ENCODE peak calls at places on chromosomes 12 and 14, in four cellular contexts. One of them, this sample, is unnamed.

GRCh38 chr12:15522574-15523187 is 200.4 kb downstream of the PTPRO start:
- DNase-seq in SK-N-SH: peak
- DNase-seq in ovary: no peak
- DNase-seq in A549: peak
- DNase-seq in this sample: no peak

GRCh38 chr14:61565836-61566536 is 129.3 kb upstream of the HIF1A start:
- DNase-seq in ovary: no peak
- DNase-seq in SK-N-SH: no peak
- DNase-seq in A549: no peak
- DNase-seq in this sample: no peak

GRCh38 chr14:89033756-89034155 is 209.3 kb downstream of the TTC8 start:
- DNase-seq in SK-N-SH: no peak
- DNase-seq in A549: no peak
- DNase-seq in ovary: no peak
- DNase-seq in this sample: no peak

GRCh38 chr12:45216297-45216982 is 545 bp downstream of the ANO6 start:
- DNase-seq in ovary: peak
- DNase-seq in SK-N-SH: peak
- DNase-seq in A549: peak
- DNase-seq in this sample: peak

GRCh38 chr12:24719293-24719721 is 229.6 kb downstream of the BCAT1 start:
- DNase-seq in SK-N-SH: no peak
- DNase-seq in ovary: no peak
- DNase-seq in A549: no peak
- DNase-seq in this sample: no peak

GRCh38 chr12:76312314-76312713 is 35.9 kb downstream of the BBS10 start:
- DNase-seq in SK-N-SH: no peak
- DNase-seq in A549: no peak
- DNase-seq in ovary: no peak
- DNase-seq in this sample: no peak

GRCh38 chr14:73283592-73284379 is 46.5 kb downstream of the PAPLN start:
- DNase-seq in A549: no peak
- DNase-seq in SK-N-SH: no peak
- DNase-seq in ovary: no peak
- DNase-seq in this sample: no peak

GRCh38 chr12:94704452-94704871 is 54.1 kb upstream of the TMCC3 start:
- DNase-seq in ovary: no peak
- DNase-seq in SK-N-SH: no peak
- DNase-seq in A549: peak
- DNase-seq in this sample: no peak

DNA sequence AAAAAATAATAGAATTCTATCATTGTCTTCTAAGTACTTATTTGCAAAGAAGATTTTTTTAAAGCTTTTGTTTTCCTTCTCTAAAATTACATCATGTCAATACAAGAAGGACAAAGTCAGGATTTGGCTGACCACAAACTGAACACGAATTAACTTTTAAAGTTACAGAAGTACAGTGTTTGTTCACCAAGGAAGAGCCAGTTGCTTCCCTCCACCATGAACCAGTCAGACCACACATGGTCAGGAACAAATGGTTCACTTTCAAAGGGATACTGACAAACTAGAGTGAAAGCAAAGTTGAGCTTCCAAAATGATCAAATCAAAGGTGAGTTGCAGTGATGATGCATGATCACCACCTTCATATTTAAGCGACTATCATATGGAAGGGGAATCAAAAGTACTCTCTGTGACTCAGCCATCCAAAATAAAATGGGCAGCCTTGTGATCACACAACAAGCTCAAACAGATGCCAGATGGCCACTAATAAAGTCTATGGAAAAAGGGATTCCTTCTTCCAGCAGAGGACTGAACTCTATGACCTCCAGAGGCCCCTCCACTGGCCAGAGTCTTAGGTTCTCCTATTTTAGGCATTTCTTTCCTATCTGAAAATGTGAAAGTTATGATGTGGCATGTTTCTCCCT is 13.1 kb downstream of the NT5DC3 start:
- DNase-seq in SK-N-SH: no peak
- DNase-seq in A549: no peak
- DNase-seq in ovary: no peak
- DNase-seq in this sample: no peak
- TF ChIP-seq CTCF in SK-N-SH: no peak
- TF ChIP-seq CTCF in A549: no peak
- TF ChIP-seq CTCF in ovary: no peak
- TF ChIP-seq CTCF in this sample: no peak

DNA sequence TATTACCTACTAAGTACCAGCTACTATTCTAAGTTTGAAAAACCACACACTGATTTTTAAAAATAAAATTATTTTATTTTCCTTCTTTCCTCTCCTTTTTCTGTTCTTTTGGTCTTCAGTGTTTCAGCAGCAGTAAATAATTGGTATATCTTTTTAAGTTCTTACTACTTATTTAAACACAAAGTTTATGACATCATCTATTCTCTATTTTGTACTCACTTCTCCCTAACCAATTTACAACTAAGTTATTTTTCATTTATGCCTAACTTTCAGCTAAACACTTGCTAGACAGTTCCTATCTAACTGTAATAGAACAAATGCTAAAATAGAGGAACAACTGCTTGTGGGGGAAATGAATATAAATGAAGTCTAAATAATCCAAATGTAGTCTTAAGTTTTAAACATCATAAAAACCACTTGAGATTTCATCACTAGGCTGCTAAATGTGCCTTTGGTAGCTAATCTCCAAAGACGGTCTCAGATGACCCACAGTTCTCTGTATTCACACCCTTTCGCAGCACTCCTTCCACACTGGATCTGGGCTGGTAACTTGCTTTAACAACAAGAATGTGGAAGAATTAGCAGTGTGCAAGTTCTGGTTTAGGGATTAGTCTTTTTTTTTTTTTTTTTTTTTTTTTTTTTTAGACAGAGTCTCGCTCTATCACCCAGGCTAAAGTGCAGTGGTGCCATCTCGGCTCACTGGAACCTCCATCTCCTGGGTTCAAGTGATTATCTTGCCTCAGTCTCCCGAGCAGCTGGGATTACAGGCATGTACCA is 41.0 kb downstream of the TFCP2 start:
- DNase-seq in SK-N-SH: no peak
- DNase-seq in ovary: no peak
- DNase-seq in A549: no peak
- DNase-seq in this sample: no peak
- TF ChIP-seq EP300 in SK-N-SH: no peak
- TF ChIP-seq EP300 in ovary: no peak
- TF ChIP-seq EP300 in A549: no peak
- TF ChIP-seq EP300 in this sample: no peak

DNA sequence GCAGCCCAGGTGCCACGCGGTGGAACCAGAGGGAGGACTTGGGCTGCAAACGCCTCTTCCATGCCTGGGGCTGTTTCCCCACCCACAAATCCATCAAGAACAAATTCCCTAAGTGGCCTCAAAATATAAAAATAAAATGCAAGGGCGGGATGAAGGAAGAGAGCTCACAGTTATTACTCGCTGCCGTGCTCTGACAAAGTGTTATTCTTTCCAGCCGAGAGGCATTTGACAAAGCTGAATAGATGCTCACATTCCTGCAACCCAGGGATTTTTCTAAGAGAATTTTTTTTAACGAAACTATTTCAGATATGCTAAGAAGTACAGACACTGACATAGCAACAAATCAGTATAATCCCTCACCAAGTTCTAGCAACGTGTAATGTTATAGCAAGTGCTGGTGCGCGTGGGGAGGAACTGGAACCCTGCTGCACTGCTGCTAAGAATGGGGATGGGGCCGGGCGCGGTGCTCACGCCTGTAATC is 70.7 kb downstream of the SCARB1 start:
- DNase-seq in SK-N-SH: no peak
- DNase-seq in A549: no peak
- DNase-seq in ovary: no peak
- DNase-seq in this sample: no peak
- TF ChIP-seq CTCF in SK-N-SH: no peak
- TF ChIP-seq CTCF in A549: no peak
- TF ChIP-seq CTCF in ovary: no peak
- TF ChIP-seq CTCF in this sample: no peak

GRCh38 chr12:47554046-47554653 is 151.7 kb downstream of the RPAP3 start:
- DNase-seq in A549: no peak
- DNase-seq in SK-N-SH: no peak
- DNase-seq in ovary: no peak
- DNase-seq in this sample: no peak
- TF ChIP-seq EP300 in A549: no peak
- TF ChIP-seq EP300 in SK-N-SH: no peak
- TF ChIP-seq EP300 in ovary: no peak
- TF ChIP-seq EP300 in this sample: no peak

GRCh38 chr14:30443368-30444007 is 115.5 kb upstream of the G2E3 start:
- DNase-seq in ovary: no peak
- DNase-seq in SK-N-SH: peak
- DNase-seq in A549: peak
- DNase-seq in this sample: no peak
- TF ChIP-seq CTCF in ovary: no peak
- TF ChIP-seq CTCF in SK-N-SH: peak
- TF ChIP-seq CTCF in A549: peak
- TF ChIP-seq CTCF in this sample: no peak

This sample was measured in transverse colon.